ENCODE peak calls at places on chromosomes 11 and 22, in four cellular contexts. K is omental fat pad, U is body of pancreas, D is left cardiac atrium. C is an unnamed sample.

GRCh38 chr11:7672960-7673723 is at the start of gene CYB5R2:
- DNase-seq in U (peak; percentile 71), D (peak; percentile 79), K (peak; percentile 44), C (peak; percentile 76)

GRCh38 chr11:1532606-1533341 is 39.3 kb downstream of the DUSP8 start:
- DNase-seq in K (no peak), U (no peak), D (no peak), C (peak; percentile 27)

GRCh38 chr11:94768602-94769511 is 701 bp downstream of the AMOTL1 start:
- DNase-seq in U (peak; percentile 50), D (peak; percentile 71), K (no peak), C (peak; percentile 69)

GRCh38 chr22:30943368-30943767 is 25.2 kb downstream of the MORC2 start:
- DNase-seq in D (no peak), U (no peak), K (no peak), C (no peak)

GRCh38 chr22:25643232-25644000 is 78.9 kb downstream of the GRK3 start:
- DNase-seq in K (no peak), D (no peak), U (no peak), C (no peak)

GRCh38 chr11:85884581-85885021 is 29.4 kb downstream of the CCDC83 start:
- DNase-seq in K (no peak), U (no peak), D (no peak), C (peak; percentile 13)

GRCh38 chr11:123690490-123690889 is 36.1 kb upstream of the SCN3B start:
- DNase-seq in D (no peak), K (no peak), U (no peak), C (peak; percentile 63)

GRCh38 chr22:49833340-49834007 is 5.8 kb upstream of the BRD1 start:
- DNase-seq in U (peak; percentile 85), D (no peak), K (no peak), C (no peak)

GRCh38 chr22:31876156-31877035 is 67.9 kb upstream of the YWHAH start:
- DNase-seq in D (no peak), U (no peak), K (no peak), C (peak; percentile 64)

GRCh38 chr11:126949066-126949945 is 51.3 kb downstream of the KIRREL3 start:
- DNase-seq in K (no peak), D (no peak), U (no peak), C (peak; percentile 41)

GRCh38 chr11:17571431-17572358 is 24.6 kb downstream of the OTOG start:
- DNase-seq in U (no peak), K (no peak), D (no peak), C (no peak)

GRCh38 chr11:113274708-113275582 is 39.4 kb upstream of the TTC12 start:
- DNase-seq in D (no peak), K (no peak), U (no peak), C (no peak)

GRCh38 chr11:112321521-112322172 is 61.0 kb upstream of the PLET1 start:
- DNase-seq in U (peak; percentile 73), D (peak; percentile 68), K (no peak), C (peak; percentile 21)

GRCh38 chr11:104127828-104128227 is 36.1 kb downstream of the PDGFD start:
- DNase-seq in U (no peak), D (no peak), K (no peak), C (peak; percentile 20)

GRCh38 chr22:33902073-33902472 is 18.2 kb downstream of the LARGE1 start:
- DNase-seq in D (no peak), U (no peak), K (no peak), C (no peak)

GRCh38 chr11:1888347-1888753 is 3.3 kb downstream of the PRR33 start:
- DNase-seq in D (no peak), K (no peak), U (no peak), C (no peak)

GRCh38 chr11:131465056-131465455 is 94.6 kb downstream of the NTM start:
- DNase-seq in D (no peak), K (no peak), U (no peak), C (no peak)

GRCh38 chr11:35250631-35251030 is 111.7 kb downstream of the CD44 start:
- DNase-seq in K (no peak), D (no peak), U (no peak), C (no peak)

GRCh38 chr22:32916025-32916424 is 114.5 kb downstream of the TIMP3 start:
- DNase-seq in K (no peak), U (no peak), D (no peak), C (no peak)

GRCh38 chr11:67396258-67396581 is 4.4 kb downstream of the RAD9A start:
- DNase-seq in K (no peak), U (no peak), D (no peak), C (no peak)

GRCh38 chr11:133343951-133344350 is 188.3 kb downstream of the OPCML start:
- DNase-seq in D (no peak), K (no peak), U (no peak), C (no peak)

GRCh38 chr11:128685383-128686044 is 8.4 kb upstream of the FLI1 start:
- DNase-seq in U (no peak), D (no peak), K (no peak), C (no peak)

GRCh38 chr11:117583063-117583801 is 213.8 kb downstream of the DSCAML1 start:
- DNase-seq in D (peak; percentile 30), K (no peak), U (no peak), C (peak; percentile 24)

GRCh38 chr11:17513853-17514252 is 30.4 kb downstream of the USH1C start:
- DNase-seq in D (no peak), U (no peak), K (no peak), C (no peak)

GRCh38 chr22:44620129-44620840 is 81.7 kb upstream of the PRR5 start:
- DNase-seq in D (peak; percentile 85), U (peak; percentile 37), K (peak; percentile 64), C (no peak)

GRCh38 chr11:70912226-70912840 is 340.0 kb downstream of the SHANK2 start:
- DNase-seq in U (no peak), K (no peak), D (no peak), C (no peak)

GRCh38 chr11:126602349-126602940 is 247.0 kb downstream of the ST3GAL4 start:
- DNase-seq in K (no peak), U (no peak), D (no peak), C (no peak)

GRCh38 chr22:38114484-38115398 is 4.3 kb upstream of the BAIAP2L2 start:
- DNase-seq in D (peak; percentile 88), U (peak; percentile 86), K (peak; percentile 91), C (peak; percentile 96)

C was measured in GM03348.